ENCODE peak calls at places on chromosome 11, in ten cellular contexts. Q is small intestine; J is right atrium auricular region; M is heart right ventricle; V is lower lobe of right lung; L is H9; P is stomach; I is mesenchymal stem cell; G is AG04450; S is CD4-positive, alpha-beta T cell. Y is an unnamed sample.

GRCh38 chr11:66264893-66265292 is 3.5 kb upstream of the RAB1B start:
- DNase-seq in J (no peak), V (no peak), M (no peak), L (peak), S (no peak), P (peak), Q (peak), G (no peak), I (no peak), Y (no peak)

GRCh38 chr11:65559535-65559934 is 1.4 kb upstream of the LTBP3 start:
- DNase-seq in P (no peak), J (no peak), V (no peak), I (no peak), Q (no peak), L (no peak), M (no peak), G (no peak), S (no peak), Y (no peak)

GRCh38 chr11:11910541-11910940 is 68.8 kb downstream of the USP47 start:
- DNase-seq in P (no peak), V (no peak), L (no peak), Q (no peak), I (no peak), G (no peak), J (no peak), M (no peak), S (no peak), Y (no peak)

GRCh38 chr11:553949-554398 is 6.6 kb downstream of the LMNTD2 start:
- DNase-seq in J (no peak), V (no peak), L (no peak), M (no peak), P (no peak), Q (no peak), S (no peak), I (no peak), G (no peak), Y (no peak)

GRCh38 chr11:34262601-34263081 is 95.2 kb downstream of the ABTB2 start:
- DNase-seq in P (no peak), J (no peak), I (no peak), S (no peak), M (no peak), G (no peak), L (no peak), Q (no peak), V (no peak), Y (no peak)

GRCh38 chr11:134244593-134244992 is 8.6 kb downstream of the THYN1 start:
- DNase-seq in J (no peak), P (no peak), M (no peak), I (peak), V (no peak), G (no peak), Q (peak), S (no peak), L (peak), Y (no peak)

GRCh38 chr11:77064648-77065217 is 2.0 kb upstream of the CAPN5 start:
- DNase-seq in Q (no peak), P (no peak), S (no peak), I (no peak), M (no peak), V (no peak), J (no peak), G (no peak), L (no peak), Y (no peak)

GRCh38 chr11:8081591-8082021 is 595 bp downstream of the TUB start:
- DNase-seq in L (no peak), I (peak), G (no peak), P (no peak), J (no peak), Q (no peak), V (no peak), S (no peak), M (no peak), Y (peak)

GRCh38 chr11:114524122-114524521 is 35.6 kb downstream of the NXPE1 start:
- DNase-seq in P (no peak), L (no peak), M (no peak), J (no peak), S (no peak), I (no peak), G (no peak), Q (no peak), V (no peak), Y (no peak)

GRCh38 chr11:2930705-2931415 is 1.6 kb upstream of the PHLDA2 start:
- DNase-seq in I (peak), S (peak), J (no peak), G (no peak), P (peak), Q (peak), L (peak), M (peak), V (peak), Y (peak)

GRCh38 chr11:93895106-93895862 is 44.9 kb upstream of the VSTM5 start:
- DNase-seq in P (no peak), V (no peak), S (no peak), Q (peak), M (peak), I (peak), L (no peak), G (peak), J (no peak), Y (no peak)

GRCh38 chr11:22582011-22582410 is 43.6 kb downstream of the FANCF start:
- DNase-seq in P (no peak), M (no peak), G (no peak), V (no peak), L (no peak), S (no peak), I (no peak), Q (no peak), J (no peak), Y (no peak)

GRCh38 chr11:118238397-118238796 is 13.6 kb upstream of the JAML start:
- DNase-seq in J (no peak), I (no peak), V (no peak), Q (no peak), M (no peak), L (no peak), S (no peak), G (no peak), P (no peak), Y (no peak)

GRCh38 chr11:91299980-91300379 is 924.6 kb upstream of the FAT3 start:
- DNase-seq in S (no peak), I (peak), G (no peak), L (no peak), Q (no peak), J (no peak), M (no peak), V (no peak), P (no peak), Y (no peak)

GRCh38 chr11:107116358-107116757 is 98.1 kb upstream of the GUCY1A2 start:
- DNase-seq in Q (no peak), M (no peak), P (no peak), J (no peak), V (no peak), I (peak), L (no peak), S (no peak), G (no peak), Y (no peak)

GRCh38 chr11:71447791-71448256 is 369 bp downstream of the DHCR7 start:
- DNase-seq in V (no peak), P (peak), G (no peak), S (peak), J (no peak), I (peak), M (no peak), Q (peak), L (no peak), Y (no peak)

GRCh38 chr11:75777461-75778110 is 9.0 kb downstream of the DGAT2 start:
- DNase-seq in L (no peak), G (no peak), J (no peak), I (no peak), V (peak), S (no peak), P (no peak), M (no peak), Q (no peak), Y (peak)

GRCh38 chr11:122784325-122785155 is 53.8 kb upstream of the CRTAM start:
- DNase-seq in L (no peak), J (peak), I (peak), S (no peak), M (no peak), V (no peak), G (peak), Q (peak), P (no peak), Y (no peak)

GRCh38 chr11:18981897-18982296 is 42.7 kb upstream of the MRGPRX1 start:
- DNase-seq in V (no peak), I (no peak), P (no peak), Q (no peak), L (no peak), J (no peak), M (no peak), S (no peak), G (no peak), Y (no peak)

GRCh38 chr11:86182976-86183584 is 61.5 kb upstream of the EED start:
- DNase-seq in I (no peak), L (no peak), P (peak), G (no peak), V (peak), M (no peak), S (peak), Q (peak), J (no peak), Y (no peak)

GRCh38 chr11:118263109-118263508 is 988 bp downstream of the MPZL2 start:
- DNase-seq in V (no peak), M (no peak), P (no peak), Q (peak), S (no peak), I (no peak), J (no peak), L (no peak), G (no peak), Y (no peak)

GRCh38 chr11:69648679-69649575 is 8.0 kb downstream of the CCND1 start:
- DNase-seq in S (no peak), L (peak), Q (no peak), V (no peak), I (no peak), J (no peak), M (no peak), G (no peak), P (no peak), Y (peak)

GRCh38 chr11:129817282-129818051 is 1.8 kb downstream of the TMEM45B start:
- DNase-seq in J (no peak), S (no peak), L (no peak), P (no peak), I (no peak), G (no peak), Q (peak), V (no peak), M (no peak), Y (no peak)

GRCh38 chr11:76148207-76148606 is 58.1 kb downstream of the WNT11 start:
- DNase-seq in M (no peak), J (no peak), P (no peak), V (no peak), Q (peak), L (no peak), I (no peak), G (no peak), S (no peak), Y (no peak)

GRCh38 chr11:11038339-11039248 is 180.7 kb upstream of the ZBED5 start:
- DNase-seq in P (no peak), I (no peak), L (no peak), V (no peak), G (no peak), Q (no peak), M (no peak), J (no peak), S (no peak), Y (peak)

GRCh38 chr11:104812416-104812815 is 85.8 kb downstream of the CASP12 start:
- DNase-seq in J (no peak), V (no peak), I (no peak), Q (no peak), G (no peak), M (no peak), P (no peak), L (no peak), S (no peak), Y (no peak)

GRCh38 chr11:126585388-126586302 is 230.2 kb downstream of the ST3GAL4 start:
- DNase-seq in I (peak), Q (peak), P (peak), G (peak), L (peak), S (no peak), V (no peak), J (peak), M (peak), Y (peak)

GRCh38 chr11:126588630-126589491 is 233.4 kb downstream of the ST3GAL4 start:
- DNase-seq in V (no peak), I (no peak), Q (no peak), P (no peak), L (no peak), S (no peak), J (no peak), G (no peak), M (no peak), Y (no peak)

GRCh38 chr11:126584028-126584427 is 228.5 kb downstream of the ST3GAL4 start:
- DNase-seq in P (no peak), G (no peak), L (no peak), I (no peak), V (no peak), M (no peak), Q (no peak), S (no peak), J (no peak), Y (no peak)

GRCh38 chr11:126583594-126583993 is 228.1 kb downstream of the ST3GAL4 start:
- DNase-seq in P (no peak), V (no peak), L (no peak), M (no peak), S (no peak), Q (no peak), I (no peak), G (no peak), J (no peak), Y (no peak)

DNA sequence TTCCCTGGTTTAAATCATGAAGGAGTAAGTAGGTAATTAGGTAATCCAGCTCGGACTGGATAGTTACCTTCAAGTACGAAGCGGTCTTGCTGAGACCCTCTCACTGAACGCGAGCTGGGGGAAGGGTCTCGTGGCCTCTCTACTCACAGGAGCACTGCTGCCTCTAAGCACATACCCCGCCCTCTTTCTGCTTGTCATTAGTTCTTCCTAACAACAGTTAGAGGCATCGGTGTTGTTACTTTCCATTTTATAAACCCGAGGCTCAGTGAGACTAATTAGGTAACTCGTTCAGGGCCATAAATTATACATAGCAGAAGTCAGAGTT is 230.8 kb downstream of the ST3GAL4 start:
- DNase-seq in Q (no peak), I (no peak), L (no peak), M (no peak), P (no peak), S (no peak), V (no peak), G (no peak), J (no peak), Y (no peak)
- H3K27ac ChIP-seq in Q (no peak), I (peak), L (peak), M (peak), P (no peak), S (no peak), V (no peak), G (peak), J (peak), Y (no peak)

GRCh38 chr11:128625766-128626165 is 38.4 kb upstream of the ETS1 start:
- DNase-seq in P (no peak), L (no peak), J (no peak), I (no peak), V (no peak), Q (no peak), M (no peak), S (no peak), G (no peak), Y (no peak)
- H3K27ac ChIP-seq in P (peak), L (no peak), J (no peak), I (no peak), V (peak), Q (no peak), M (no peak), S (peak), G (no peak), Y (no peak)

DNA sequence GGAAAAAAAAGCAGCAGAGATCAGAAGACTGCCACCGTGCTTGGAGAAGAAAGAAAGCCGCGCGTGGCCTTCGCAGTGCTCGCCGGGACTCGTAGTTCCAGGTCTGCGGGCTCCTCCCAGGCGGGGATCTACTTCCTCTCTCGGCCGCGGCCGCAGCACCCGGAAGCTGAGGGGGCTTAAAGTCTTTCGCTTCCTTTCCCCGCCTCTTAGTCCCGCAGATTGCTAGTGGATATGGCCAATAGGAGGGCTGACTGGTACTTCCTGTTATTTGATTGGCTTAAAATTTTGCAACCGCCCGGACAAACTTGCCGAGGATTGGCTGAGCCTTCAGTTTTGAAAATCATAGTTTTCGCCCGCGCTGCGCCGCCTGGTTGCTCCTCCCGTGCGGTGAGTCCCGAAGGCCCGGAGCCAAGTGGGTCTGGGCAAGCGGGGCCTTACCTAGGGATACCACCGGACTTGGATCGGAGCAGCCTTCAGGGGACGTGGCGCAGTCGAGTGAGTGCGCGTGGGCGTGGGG is at the start of gene INCENP:
- DNase-seq in J (peak), G (peak), Q (peak), V (peak), I (peak), L (peak), P (peak), M (peak), S (peak), Y (peak)
- H3K27ac ChIP-seq in J (peak), G (peak), Q (no peak), V (peak), I (peak), L (no peak), P (peak), M (peak), S (no peak), Y (no peak)

GRCh38 chr11:102230186-102230585 is 87.1 kb upstream of the BIRC3 start:
- DNase-seq in I (no peak), J (no peak), L (no peak), V (no peak), M (no peak), P (no peak), G (no peak), S (no peak), Q (no peak), Y (no peak)

GRCh38 chr11:102238287-102238894 is 78.9 kb upstream of the BIRC3 start:
- DNase-seq in L (no peak), J (no peak), Q (no peak), V (no peak), G (no peak), M (no peak), P (no peak), I (no peak), S (no peak), Y (no peak)

GRCh38 chr11:102230911-102231310 is 86.4 kb upstream of the BIRC3 start:
- DNase-seq in M (no peak), J (no peak), P (no peak), V (no peak), S (no peak), L (no peak), I (no peak), Q (no peak), G (no peak), Y (no peak)

GRCh38 chr11:102237096-102237735 is 80.1 kb upstream of the BIRC3 start:
- DNase-seq in V (no peak), G (no peak), S (no peak), L (no peak), Q (no peak), M (no peak), J (no peak), I (peak), P (no peak), Y (no peak)

DNA sequence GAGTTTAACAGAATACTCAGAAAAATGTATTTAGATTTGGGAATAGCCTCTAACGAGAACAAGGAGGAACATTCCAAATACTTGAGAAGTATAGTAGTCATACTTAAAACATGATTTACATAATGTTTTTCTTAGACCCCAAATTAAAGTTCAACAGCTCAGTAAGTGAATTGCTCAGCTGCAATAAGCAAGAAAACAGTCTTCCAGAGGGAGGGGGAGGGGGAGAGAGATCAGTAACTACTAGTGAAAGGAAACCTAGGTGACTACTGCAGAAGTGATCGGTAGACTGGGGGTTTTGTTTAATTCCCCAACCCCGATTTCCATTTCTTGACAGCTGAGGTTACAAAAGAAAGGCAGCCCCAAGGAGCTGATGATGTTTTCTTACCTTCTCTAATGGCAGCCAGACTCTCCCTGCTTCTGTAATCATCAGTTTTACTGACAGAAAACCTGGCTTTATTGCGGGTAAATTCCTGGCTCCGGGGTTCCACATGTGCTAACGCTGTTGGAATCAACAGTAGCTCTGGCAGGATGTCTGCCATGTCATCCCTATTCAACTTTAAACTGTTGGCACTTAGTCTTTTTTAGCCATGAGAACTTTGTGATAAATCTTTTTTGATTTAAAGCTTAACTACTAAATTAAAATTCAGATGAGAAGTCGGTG is 82.4 kb upstream of the BIRC3 start:
- DNase-seq in Q (no peak), G (no peak), V (no peak), M (no peak), J (no peak), S (no peak), P (no peak), L (no peak), I (no peak), Y (no peak)
- H3K27ac ChIP-seq in Q (no peak), G (no peak), V (no peak), M (no peak), J (no peak), S (no peak), P (no peak), L (no peak), I (peak), Y (no peak)

GRCh38 chr11:111387318-111387863 is 8.3 kb upstream of the POU2AF1 start:
- DNase-seq in I (no peak), M (no peak), J (no peak), L (no peak), P (peak), V (peak), G (no peak), S (no peak), Q (peak), Y (no peak)
- H3K27ac ChIP-seq in I (no peak), M (no peak), J (no peak), L (no peak), P (no peak), V (no peak), G (no peak), S (no peak), Q (peak), Y (no peak)

DNA sequence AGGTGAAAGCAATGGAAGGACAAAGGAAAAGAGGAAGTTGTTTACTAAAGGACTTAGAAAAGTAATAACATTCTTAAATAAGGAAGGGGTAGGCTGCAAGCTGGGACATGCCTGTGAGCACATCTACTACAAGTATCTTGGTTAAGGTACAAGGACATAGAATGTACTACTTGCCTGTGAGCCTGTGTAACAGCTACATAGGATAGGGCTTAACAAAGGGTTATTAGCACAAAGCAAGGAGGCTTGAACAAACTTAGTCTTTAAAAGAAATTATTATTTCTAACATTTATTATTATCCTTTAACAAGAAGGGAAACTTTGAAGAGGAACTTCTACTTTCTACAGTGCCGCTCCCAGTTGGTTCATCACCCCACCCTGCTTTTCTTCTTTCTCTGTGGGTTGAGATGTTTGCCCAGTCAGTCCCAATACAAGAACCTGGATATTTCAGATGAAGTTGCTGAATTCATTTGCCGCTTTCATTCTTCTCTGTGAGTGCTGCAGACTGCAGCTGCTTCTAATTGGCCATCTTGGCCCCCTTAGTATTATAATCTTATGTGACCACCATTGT is 87.5 kb downstream of the PRMT3 start:
- DNase-seq in I (no peak), Q (no peak), S (no peak), L (no peak), J (no peak), V (no peak), M (no peak), G (no peak), P (no peak), Y (no peak)
- H3K27ac ChIP-seq in I (no peak), Q (no peak), S (no peak), L (peak), J (peak), V (peak), M (peak), G (no peak), P (no peak), Y (no peak)